ENCODE peak calls at places on chromosomes 13 and 19, in six cellular contexts. S is omental fat pad; Y is ELF-1; O is head of caudate nucleus; X is activated CD4-positive, alpha-beta memory T cell treated with anti-CD3 and anti-CD28 coated beads, Interleukin-2, amount 10 ng/mL, durations not matched to agents 7 days and 5 days; Z is MV-4-11. B is an unnamed sample.

GRCh38 chr13:69641773-69642172 is 465.9 kb upstream of the ATXN8OS start:
- DNase-seq in Z (no peak), O (no peak), Y (no peak), S (no peak), X (no peak), B (no peak)

GRCh38 chr13:42970824-42971669 is 21.0 kb downstream of the EPSTI1 start:
- DNase-seq in Z (peak; percentile 70), O (no peak), S (no peak), Y (peak; percentile 44), X (peak; percentile 48), B (peak; percentile 53)

GRCh38 chr19:1112254-1113208 is 8.7 kb downstream of the GPX4 start:
- DNase-seq in O (no peak), X (no peak), Z (no peak), S (no peak), Y (peak; percentile 76), B (no peak)

GRCh38 chr13:114203536-114203935 is 24.5 kb downstream of the CFAP97D2 start:
- DNase-seq in Z (no peak), X (no peak), S (no peak), O (no peak), Y (no peak), B (peak; percentile 76)

GRCh38 chr13:49681837-49682236 is 9.4 kb downstream of the EBPL start:
- DNase-seq in Z (no peak), S (no peak), Y (no peak), O (no peak), X (no peak), B (no peak)

GRCh38 chr19:50416815-50417137 is 2.0 kb upstream of the SPIB start:
- DNase-seq in X (no peak), S (no peak), Z (no peak), O (no peak), Y (no peak), B (no peak)

GRCh38 chr19:14404322-14404721 is 14.8 kb downstream of the DDX39A start:
- DNase-seq in Z (no peak), O (no peak), S (no peak), X (no peak), Y (no peak), B (no peak)

GRCh38 chr13:74306496-74306895 is 172.3 kb upstream of the KLF12 start:
- DNase-seq in X (no peak), S (no peak), O (no peak), Y (peak; percentile 5), Z (no peak), B (no peak)

GRCh38 chr19:5893907-5894703 is 9.5 kb downstream of the NDUFA11 start:
- DNase-seq in O (no peak), X (no peak), Z (no peak), Y (no peak), S (no peak), B (no peak)

GRCh38 chr19:6100284-6100915 is 9.9 kb downstream of the RFX2 start:
- DNase-seq in O (no peak), Z (peak; percentile 99), S (no peak), Y (peak; percentile 34), X (peak; percentile 54), B (no peak)

GRCh38 chr13:22726721-22727120 is 454.1 kb upstream of the SGCG start:
- DNase-seq in X (no peak), S (no peak), Z (no peak), Y (no peak), O (no peak), B (no peak)

GRCh38 chr19:6521718-6522646 is 8.8 kb upstream of the TNFSF9 start:
- DNase-seq in Z (peak; percentile 99), O (no peak), Y (peak; percentile 27), X (peak; percentile 70), S (no peak), B (peak; percentile 20)

GRCh38 chr13:25153736-25154135 is 18.4 kb downstream of the AMER2 start:
- DNase-seq in Z (no peak), Y (peak; percentile 41), O (no peak), S (no peak), X (no peak), B (no peak)

GRCh38 chr13:74443623-74444022 is 309.4 kb upstream of the KLF12 start:
- DNase-seq in O (no peak), X (no peak), Y (no peak), Z (no peak), S (no peak), B (no peak)

GRCh38 chr19:35551091-35551810 is 5.8 kb downstream of the TMEM147 start:
- DNase-seq in Z (no peak), O (no peak), S (no peak), Y (no peak), X (no peak), B (no peak)

GRCh38 chr13:27354379-27354778 is 70.0 kb upstream of the GTF3A start:
- DNase-seq in O (no peak), Z (no peak), Y (no peak), S (no peak), X (no peak), B (no peak)

GRCh38 chr19:2494447-2495129 is 18.7 kb downstream of the GADD45B start:
- DNase-seq in X (peak; percentile 69), S (peak; percentile 39), Z (peak; percentile 48), Y (peak; percentile 65), O (peak; percentile 62), B (no peak)

GRCh38 chr13:67231481-67231940 is 1.4 kb upstream of the PCDH9 start:
- DNase-seq in S (no peak), Z (no peak), X (no peak), O (no peak), Y (no peak), B (no peak)

GRCh38 chr13:99367663-99368448 is 60.7 kb upstream of the GPR183 start:
- DNase-seq in X (no peak), Z (no peak), O (no peak), Y (no peak), S (no peak), B (no peak)

GRCh38 chr13:98285317-98285716 is 108.2 kb upstream of the RNF113B start:
- DNase-seq in O (no peak), Y (no peak), Z (no peak), S (no peak), X (no peak), B (no peak)

GRCh38 chr13:30292325-30292724 is 15.0 kb downstream of the KATNAL1 start:
- DNase-seq in O (no peak), X (no peak), Y (no peak), S (no peak), Z (no peak), B (peak; percentile 45)

GRCh38 chr13:102825921-102826706 is 19.7 kb upstream of the ERCC5 start:
- DNase-seq in O (no peak), X (no peak), Z (no peak), Y (no peak), S (no peak), B (no peak)

GRCh38 chr19:42028304-42029216 is 34.5 kb upstream of the ATP1A3 start:
- DNase-seq in S (no peak), Y (peak; percentile 78), Z (no peak), X (peak; percentile 47), O (no peak), B (peak; percentile 59)